ENCODE peak calls at places on chromosomes 1 and 21, in five cellular contexts. N is prostate gland; R is AG09309; W is effector CD8-positive, alpha-beta T cell; C is NCI-H2029. U is an unnamed sample.

GRCh38 chr21:46122241-46122671 is 24.3 kb downstream of the COL6A2 start:
- DNase-seq in W (no peak), C (no peak), R (peak; percentile 81), N (no peak), U (peak; percentile 36)

GRCh38 chr1:217373761-217374701 is 256.9 kb downstream of the GPATCH2 start:
- DNase-seq in R (no peak), W (no peak), C (no peak), N (no peak), U (no peak)

GRCh38 chr1:112744019-112744578 is 29.0 kb upstream of the PPM1J start:
- DNase-seq in W (no peak), C (no peak), R (no peak), N (no peak), U (peak; percentile 17)

GRCh38 chr1:3222042-3222692 is 153.2 kb downstream of the PRDM16 start:
- DNase-seq in W (no peak), N (no peak), R (no peak), C (no peak), U (no peak)

GRCh38 chr1:77469311-77469710 is 187.5 kb downstream of the AK5 start:
- DNase-seq in C (no peak), R (no peak), W (no peak), N (no peak), U (no peak)

GRCh38 chr1:32142446-32143301 is 34.8 kb downstream of the KPNA6 start:
- DNase-seq in C (peak; percentile 85), R (peak; percentile 54), W (no peak), N (peak; percentile 34), U (peak; percentile 90)

GRCh38 chr1:229372251-229372650 is 29.4 kb upstream of the CCSAP start:
- DNase-seq in N (no peak), C (no peak), R (no peak), W (no peak), U (no peak)

GRCh38 chr21:43611598-43612369 is 47.5 kb downstream of the HSF2BP start:
- DNase-seq in W (no peak), N (peak; percentile 61), R (no peak), C (peak; percentile 34), U (peak; percentile 72)

GRCh38 chr1:236779312-236779711 is 15.8 kb upstream of the MTR start:
- DNase-seq in C (no peak), W (no peak), N (no peak), R (no peak), U (no peak)

GRCh38 chr1:113058861-113059441 is 14.0 kb upstream of the LRIG2 start:
- DNase-seq in N (no peak), C (no peak), W (no peak), R (no peak), U (no peak)

U was measured in fibroblast of gingiva.